ENCODE peak calls at places on chromosomes 12 and 14, in nine cellular contexts. L is CD4-positive, alpha-beta T cell; C is neural progenitor cell; V is endodermal cell; Y is suprapubic skin; T is right atrium auricular region; U is nephron progenitor cell; M is stomach; N is PC-9. S is an unnamed sample.

GRCh38 chr14:103854822-103855733 is 7.7 kb upstream of the PPP1R13B start:
- DNase-seq in M (peak; percentile 79), C (peak; percentile 52), N (peak; percentile 45), Y (peak; percentile 69), V (peak; percentile 89), L (no peak), T (no peak), U (peak; percentile 61), S (peak; percentile 52)

GRCh38 chr12:26373606-26374495 is 178.5 kb downstream of the SSPN start:
- DNase-seq in C (no peak), Y (no peak), V (no peak), L (no peak), T (no peak), U (no peak), N (no peak), M (no peak), S (no peak)

GRCh38 chr12:42482820-42483533 is 106.6 kb downstream of the PRICKLE1 start:
- DNase-seq in C (peak; percentile 94), T (peak; percentile 65), V (peak; percentile 96), L (no peak), U (peak; percentile 92), Y (peak; percentile 69), N (no peak), M (peak; percentile 71), S (peak; percentile 89)

GRCh38 chr12:132986885-132987225 is 688 bp downstream of the ZNF26 start:
- DNase-seq in Y (no peak), L (peak; percentile 0), V (no peak), T (no peak), U (no peak), M (no peak), N (no peak), C (peak; percentile 11), S (no peak)

GRCh38 chr14:61749264-61749663 is 13.0 kb upstream of the SNAPC1 start:
- DNase-seq in L (no peak), U (no peak), Y (no peak), T (no peak), V (no peak), N (peak; percentile 68), C (no peak), M (no peak), S (no peak)

GRCh38 chr12:24560192-24560591 is 388.7 kb downstream of the BCAT1 start:
- DNase-seq in T (no peak), M (no peak), C (no peak), Y (no peak), U (no peak), L (no peak), N (no peak), V (no peak), S (no peak)

GRCh38 chr14:30194769-30195168 is 267.1 kb upstream of the PRKD1 start:
- DNase-seq in M (no peak), Y (no peak), V (no peak), N (no peak), U (no peak), L (no peak), T (no peak), C (no peak), S (no peak)

GRCh38 chr12:55705802-55706402 is 1.8 kb downstream of the ITGA7 start:
- DNase-seq in M (no peak), C (peak; percentile 54), L (no peak), V (peak; percentile 91), T (no peak), N (no peak), Y (no peak), U (no peak), S (peak; percentile 30)

DNA sequence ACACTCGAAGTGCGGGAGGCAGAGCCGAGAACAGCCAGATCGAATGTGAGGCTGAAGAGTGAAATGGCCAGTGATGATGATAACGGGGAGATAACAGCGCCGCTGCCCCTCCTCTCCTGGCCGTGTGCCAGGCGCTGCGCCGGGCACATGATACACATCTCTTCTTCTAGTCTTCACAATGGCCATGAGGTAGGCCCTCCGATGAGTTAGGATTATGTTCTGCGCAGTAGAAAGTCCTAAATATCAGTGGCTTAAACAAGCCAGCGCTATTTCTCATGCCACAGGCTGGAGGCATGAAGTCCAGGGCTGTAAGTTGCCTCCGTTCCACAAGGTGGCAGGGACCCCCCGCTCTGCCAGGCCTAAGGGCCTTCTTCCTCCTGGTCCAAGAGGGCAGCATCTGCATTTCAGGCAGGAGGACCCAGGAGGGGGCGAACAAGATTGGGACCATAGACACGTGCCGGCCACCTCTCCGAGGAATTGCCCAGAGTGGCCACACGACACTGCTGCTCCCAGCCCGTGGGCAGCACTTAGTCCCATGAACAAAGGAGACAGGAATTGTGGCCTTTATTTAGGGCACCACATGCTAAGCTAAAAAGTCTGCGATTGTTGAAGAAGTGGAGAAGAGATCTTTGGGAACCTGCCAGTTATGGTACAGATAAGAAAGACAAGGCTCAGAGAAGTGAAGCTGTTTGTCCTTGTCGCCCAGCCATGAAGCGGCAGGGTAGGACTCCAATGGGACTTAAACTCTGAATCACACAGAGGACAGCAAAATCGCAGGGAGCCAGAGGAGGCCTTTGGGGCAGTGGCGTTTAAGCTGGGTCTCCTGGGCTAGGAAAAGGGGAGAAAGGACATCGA is 10.9 kb upstream of the HVCN1 start:
- DNase-seq in C (peak; percentile 40), T (no peak), U (no peak), V (peak; percentile 70), M (no peak), N (no peak), Y (no peak), L (no peak), S (no peak)
- TF ChIP-seq CTCF in C (peak; percentile 34), T (no peak), U (no peak), V (peak; percentile 49), M (no peak), N (no peak), Y (no peak), L (no peak), S (peak; percentile 13)

GRCh38 chr12:5580911-5581488 is 149.1 kb downstream of the NTF3 start:
- DNase-seq in C (no peak), T (no peak), L (no peak), Y (no peak), M (no peak), U (no peak), N (no peak), V (no peak), S (no peak)

GRCh38 chr12:5576011-5576410 is 144.1 kb downstream of the NTF3 start:
- DNase-seq in V (no peak), N (no peak), Y (no peak), C (no peak), M (no peak), T (no peak), L (no peak), U (no peak), S (no peak)

GRCh38 chr12:5578775-5579174 is 146.9 kb downstream of the NTF3 start:
- DNase-seq in N (no peak), L (no peak), U (no peak), V (no peak), Y (no peak), M (no peak), C (no peak), T (no peak), S (no peak)

GRCh38 chr12:5577239-5577638 is 145.3 kb downstream of the NTF3 start:
- DNase-seq in Y (no peak), V (peak; percentile 67), T (no peak), C (peak; percentile 38), N (no peak), U (no peak), L (no peak), M (no peak), S (no peak)

DNA sequence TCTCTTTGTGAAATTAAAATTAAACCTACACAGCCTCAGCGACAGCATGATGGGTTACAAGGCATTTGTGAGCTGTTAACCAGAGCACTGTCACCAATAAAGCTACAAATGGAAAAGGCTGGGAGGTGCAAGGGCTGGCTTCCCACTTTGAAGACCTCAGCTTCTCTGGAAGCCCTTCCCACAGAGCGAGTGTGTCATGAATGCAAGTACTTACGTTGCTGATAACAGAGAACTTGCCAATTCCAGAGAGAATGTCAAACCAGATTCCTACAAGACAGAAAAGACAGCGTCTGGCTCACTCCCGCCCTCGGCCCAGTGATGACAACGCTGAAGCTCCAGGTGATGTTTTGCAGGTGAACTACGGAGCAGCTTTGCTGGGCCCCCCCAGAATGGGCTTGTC is 145.8 kb downstream of the NTF3 start:
- DNase-seq in M (no peak), U (no peak), L (no peak), V (no peak), N (no peak), T (no peak), C (no peak), Y (no peak), S (no peak)
- TF ChIP-seq CTCF in M (no peak), U (no peak), L (no peak), V (no peak), N (no peak), T (no peak), C (no peak), Y (no peak), S (no peak)

GRCh38 chr14:99035268-99035667 is 236.7 kb downstream of the BCL11B start:
- DNase-seq in T (peak; percentile 71), L (no peak), U (no peak), Y (no peak), M (no peak), N (no peak), V (no peak), C (no peak), S (no peak)

GRCh38 chr14:99035712-99036593 is 236.0 kb downstream of the BCL11B start:
- DNase-seq in L (no peak), N (peak; percentile 53), V (peak; percentile 92), T (peak; percentile 92), C (peak; percentile 86), U (peak; percentile 65), Y (peak; percentile 92), M (peak; percentile 42), S (peak; percentile 97)

GRCh38 chr14:99036594-99037293 is 235.3 kb downstream of the BCL11B start:
- DNase-seq in C (peak; percentile 30), N (no peak), V (peak; percentile 32), Y (no peak), U (no peak), M (peak; percentile 25), T (no peak), L (no peak), S (no peak)

GRCh38 chr14:99033951-99034350 is 238.0 kb downstream of the BCL11B start:
- DNase-seq in N (no peak), Y (no peak), U (no peak), C (no peak), T (no peak), M (no peak), V (peak; percentile 19), L (no peak), S (no peak)

DNA sequence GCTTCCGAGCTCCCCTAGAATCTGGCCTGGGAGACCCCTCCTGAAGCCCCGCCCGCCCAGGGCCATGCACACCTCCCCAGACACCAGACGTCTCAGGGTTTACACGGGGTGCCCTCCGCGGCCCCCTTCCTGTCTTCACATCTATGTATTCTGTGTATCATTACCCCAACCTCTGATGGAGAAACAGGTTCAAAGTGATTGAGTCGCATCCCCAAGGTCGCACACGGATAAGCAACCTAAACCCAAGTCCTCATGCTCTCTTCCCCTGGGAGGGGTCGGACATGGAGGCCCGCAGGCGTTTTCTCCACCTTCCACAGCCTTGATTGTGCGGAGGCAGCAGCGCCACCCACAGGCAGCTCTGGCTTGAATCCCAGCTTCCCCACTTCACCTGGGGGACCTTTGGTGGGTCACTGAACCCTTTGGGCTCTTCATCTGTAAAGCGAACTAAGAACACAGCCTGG is 237.3 kb downstream of the BCL11B start:
- DNase-seq in V (peak; percentile 73), M (no peak), Y (no peak), L (no peak), U (no peak), N (no peak), T (no peak), C (no peak), S (no peak)
- TF ChIP-seq CTCF in V (peak; percentile 70), M (no peak), Y (no peak), L (no peak), U (no peak), N (no peak), T (no peak), C (peak; percentile 46), S (peak; percentile 27)

DNA sequence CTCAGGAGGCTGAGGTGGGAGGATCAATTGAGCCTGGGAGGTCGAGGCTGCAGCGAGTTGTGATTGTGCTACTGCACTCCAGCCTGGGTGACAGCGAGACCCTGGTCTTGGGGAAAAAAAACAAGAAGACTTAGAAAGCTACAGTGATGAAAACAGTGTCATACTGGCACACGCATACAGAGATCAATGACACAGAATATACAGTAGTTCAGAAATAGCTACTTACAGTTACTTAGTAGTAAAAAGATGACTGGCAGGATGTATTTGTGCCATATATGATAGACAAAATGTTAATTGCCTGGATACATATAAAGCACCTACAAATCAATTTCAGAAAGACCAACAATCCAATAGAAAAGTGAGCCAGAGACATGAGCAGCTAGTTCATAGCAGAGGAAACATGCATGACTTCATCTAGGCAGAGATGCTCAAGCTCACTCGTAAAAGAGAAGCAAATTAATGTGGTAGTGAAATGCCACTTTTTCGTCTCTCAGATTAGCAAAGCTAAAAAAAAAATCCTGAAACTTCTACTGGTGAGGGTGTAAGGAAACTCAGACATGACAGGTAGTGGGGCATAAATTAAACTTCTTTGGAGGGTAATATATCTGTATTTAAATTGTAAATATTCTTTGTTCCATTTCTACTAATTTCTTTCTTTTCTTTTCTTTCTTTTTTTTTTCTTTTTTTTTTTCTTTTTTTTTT is 2.5 kb upstream of the ALDH2 start:
- DNase-seq in Y (no peak), T (no peak), N (no peak), L (no peak), C (no peak), M (no peak), U (no peak), V (no peak), S (no peak)
- TF ChIP-seq CTCF in Y (no peak), T (no peak), N (no peak), L (no peak), C (no peak), M (no peak), U (no peak), V (no peak), S (no peak)